ENCODE peak calls at places on chromosomes 2 and 18, in five cellular contexts. E is IMR-90, K is SK-N-SH, S is GM12878, L is H1. J is an unnamed sample.

GRCh38 chr2:8575011-8575750 is 106.7 kb upstream of the ID2 start:
- DNase-seq in S (no peak), E (peak; percentile 22), L (no peak), K (peak; percentile 89), J (peak; percentile 44)

GRCh38 chr2:20588918-20589871 is 61.7 kb downstream of the HS1BP3 start:
- DNase-seq in L (no peak), K (no peak), E (no peak), S (no peak), J (no peak)

GRCh38 chr2:126177479-126177878 is 478.5 kb upstream of the GYPC start:
- DNase-seq in E (no peak), L (no peak), K (no peak), S (no peak), J (no peak)

GRCh38 chr2:39118786-39119499 is 1.9 kb downstream of the SOS1 start:
- DNase-seq in E (no peak), S (no peak), L (no peak), K (no peak), J (no peak)

GRCh38 chr18:21194871-21195771 is 46.9 kb upstream of the GREB1L start:
- DNase-seq in E (peak; percentile 58), L (no peak), K (peak; percentile 29), S (no peak), J (peak; percentile 24)

GRCh38 chr18:71799016-71799673 is 745.0 kb downstream of the CBLN2 start:
- DNase-seq in K (no peak), L (no peak), E (peak; percentile 77), S (no peak), J (no peak)

GRCh38 chr18:76499596-76500340 is 4.7 kb upstream of the ZNF516 start:
- DNase-seq in K (no peak), S (peak; percentile 96), L (no peak), E (no peak), J (no peak)

GRCh38 chr18:31233550-31234306 is 71.1 kb upstream of the DSC1 start:
- DNase-seq in K (no peak), L (no peak), E (no peak), S (no peak), J (peak; percentile 44)

GRCh38 chr2:84832772-84833461 is 48.0 kb downstream of the TRABD2A start:
- DNase-seq in K (no peak), E (peak; percentile 17), S (peak; percentile 13), L (no peak), J (no peak)

GRCh38 chr2:232480201-232481190 is 7.1 kb downstream of the ECEL1 start:
- DNase-seq in S (no peak), E (no peak), L (no peak), K (no peak), J (no peak)

GRCh38 chr2:133871810-133872209 is 303.5 kb upstream of the NCKAP5 start:
- DNase-seq in E (peak; percentile 19), L (no peak), S (no peak), K (no peak), J (no peak)

GRCh38 chr18:50038448-50038847 is 156.5 kb downstream of the MYO5B start:
- DNase-seq in E (no peak), L (no peak), K (no peak), S (no peak), J (no peak)

GRCh38 chr2:101496279-101496678 is 21.4 kb upstream of the RFX8 start:
- DNase-seq in L (no peak), E (no peak), S (no peak), K (peak; percentile 62), J (no peak)

GRCh38 chr2:165820296-165820695 is 26.2 kb upstream of the GALNT3 start:
- DNase-seq in E (no peak), K (no peak), S (no peak), L (no peak), J (no peak)

GRCh38 chr2:96537066-96537733 is 648 bp downstream of the ARID5A start:
- DNase-seq in L (no peak), S (peak; percentile 66), E (peak; percentile 38), K (peak; percentile 69), J (no peak)

GRCh38 chr2:170394988-170395387 is 217.0 kb downstream of the MYO3B start:
- DNase-seq in L (no peak), S (no peak), E (no peak), K (no peak), J (no peak)

GRCh38 chr2:225136552-225136951 is 94.3 kb upstream of the DOCK10 start:
- DNase-seq in K (peak; percentile 27), L (no peak), E (no peak), S (no peak), J (no peak)

DNA sequence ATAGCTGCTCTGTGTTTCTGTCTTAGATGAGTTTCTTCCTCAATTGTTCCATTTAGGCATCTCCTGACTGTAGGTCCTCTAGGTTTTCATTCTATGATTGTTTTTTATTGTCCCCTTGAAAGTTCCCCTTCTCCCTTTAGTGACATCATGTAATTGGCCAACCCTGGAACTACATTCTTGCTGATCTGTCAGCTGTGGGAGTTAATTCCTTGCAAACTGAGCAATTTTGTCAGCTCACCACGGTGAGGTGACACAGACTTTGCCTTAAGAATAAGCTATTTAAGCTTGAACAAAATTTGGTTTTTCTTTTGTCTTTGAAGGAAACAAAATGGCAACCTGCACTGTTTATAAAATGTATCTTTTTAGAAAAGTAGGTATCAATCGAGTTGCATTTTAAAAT is 95.9 kb downstream of the TXNL1 start:
- DNase-seq in K (no peak), L (no peak), E (no peak), S (no peak), J (no peak)
- TF ChIP-seq RFX5 in K (no peak), L (no peak), E (no peak), S (no peak), J (no peak)

GRCh38 chr2:61504949-61505348 is 33.2 kb downstream of the XPO1 start:
- DNase-seq in K (no peak), L (no peak), E (no peak), S (no peak), J (no peak)
- H3K36me3 ChIP-seq in K (peaks cover 28% of the 10 kb centered on the region), L (peaks cover 82% of the 10 kb centered on the region), E (peaks cover 28% of the 10 kb centered on the region), S (peaks cover 14% of the 10 kb centered on the region), J (peaks cover 71% of the 10 kb centered on the region)

DNA sequence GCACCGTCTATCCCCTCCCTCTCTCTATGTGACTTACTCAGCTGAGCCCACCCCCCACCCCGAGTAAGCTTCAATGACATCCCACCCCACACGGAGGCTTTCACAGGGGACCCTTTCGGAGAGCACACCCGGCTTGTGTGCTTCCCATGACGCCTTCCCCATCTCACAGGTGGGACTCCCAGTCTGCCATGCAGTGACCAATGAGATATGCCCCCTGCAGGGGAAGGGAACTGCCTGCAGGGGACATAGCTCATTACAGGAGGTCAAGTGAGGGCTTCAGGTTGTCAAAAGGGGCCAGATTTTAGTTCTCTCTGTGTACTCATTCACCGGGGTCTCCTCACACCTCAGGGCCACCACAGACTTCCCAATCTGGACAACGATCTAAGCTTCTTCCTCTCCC is 112.6 kb downstream of the GAREM1 start:
- DNase-seq in E (no peak), L (no peak), K (no peak), S (no peak), J (no peak)
- TF ChIP-seq RFX5 in E (no peak), L (no peak), K (no peak), S (no peak), J (no peak)

DNA sequence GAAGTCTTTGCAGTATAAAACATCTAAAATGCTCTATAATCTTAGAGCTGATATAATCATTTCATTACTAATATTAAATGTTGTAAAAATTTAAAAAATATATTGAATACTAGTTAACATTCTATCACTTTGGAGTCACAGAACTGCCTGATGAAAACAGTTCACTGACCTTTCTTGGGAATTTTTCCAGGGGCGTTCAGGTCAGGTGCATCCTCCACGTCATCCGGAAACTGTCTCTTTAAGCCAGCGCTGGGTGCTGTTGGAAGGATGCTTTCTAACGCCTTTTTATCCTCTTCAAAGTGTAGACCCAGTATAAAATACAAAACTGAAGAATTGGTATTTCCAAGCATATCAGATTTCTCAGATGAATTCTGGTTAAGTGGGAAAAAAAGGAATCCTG is 22.8 kb downstream of the LONRF2 start:
- DNase-seq in S (no peak), K (no peak), E (no peak), L (no peak), J (no peak)
- H3K36me3 ChIP-seq in S (no peaks in the 10 kb centered on the region), K (peaks cover 9% of the 10 kb centered on the region), E (no peaks in the 10 kb centered on the region), L (no peaks in the 10 kb centered on the region), J (no peaks in the 10 kb centered on the region)

DNA sequence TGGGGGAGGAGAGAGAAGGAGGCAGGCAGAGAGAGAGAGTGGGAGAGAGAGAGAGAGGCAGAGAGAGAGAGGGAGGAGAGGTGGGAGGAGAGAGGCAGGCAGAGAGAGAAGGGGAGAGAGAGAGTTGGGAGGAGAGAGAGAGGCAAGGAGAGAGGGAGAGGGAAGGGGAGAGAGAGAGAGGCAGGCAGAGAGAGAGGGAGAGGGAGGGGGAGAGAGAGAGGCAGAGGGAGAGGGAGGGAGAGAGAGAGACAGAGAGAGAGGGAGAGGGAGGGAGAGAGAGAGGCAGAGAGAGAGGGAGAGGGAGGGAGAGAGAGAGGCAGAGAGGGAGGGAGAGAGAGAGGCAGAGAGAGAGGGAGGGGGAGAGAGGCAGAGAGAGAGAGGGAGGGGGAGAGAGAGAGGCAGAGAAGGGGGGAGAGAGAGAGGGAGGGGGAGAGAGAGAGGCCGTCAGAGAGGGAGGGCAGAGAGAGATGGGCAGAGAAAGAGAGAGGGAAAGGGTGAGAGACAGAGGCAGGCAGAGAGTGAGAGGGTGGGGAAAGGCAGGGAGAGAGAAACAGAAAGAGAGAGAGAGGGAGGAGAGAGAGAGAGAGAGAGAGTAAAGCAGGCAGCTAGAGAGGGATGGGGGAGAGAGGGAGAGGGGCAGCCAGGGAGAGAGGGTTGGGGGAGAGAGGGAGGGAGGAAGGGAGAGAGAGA is 122.2 kb upstream of the PXDN start:
- DNase-seq in L (no peak), S (no peak), E (no peak), K (no peak), J (no peak)
- TF ChIP-seq RFX5 in L (no peak), S (no peak), E (no peak), K (no peak), J (no peak)

GRCh38 chr2:1662606-1663180 is 81.6 kb downstream of the PXDN start:
- DNase-seq in L (no peak), S (no peak), K (no peak), E (no peak), J (no peak)

GRCh38 chr2:1658394-1659151 is 85.7 kb downstream of the PXDN start:
- DNase-seq in K (no peak), S (no peak), L (no peak), E (no peak), J (no peak)

GRCh38 chr2:1659951-1660565 is 84.3 kb downstream of the PXDN start:
- DNase-seq in K (no peak), E (no peak), L (no peak), S (no peak), J (no peak)

GRCh38 chr2:1661891-1662605 is 82.3 kb downstream of the PXDN start:
- DNase-seq in L (no peak), E (no peak), S (no peak), K (no peak), J (no peak)

GRCh38 chr2:1660656-1661650 is 83.4 kb downstream of the PXDN start:
- DNase-seq in S (no peak), E (no peak), K (no peak), L (no peak), J (no peak)
- H3K36me3 ChIP-seq in S (no peaks in the 10 kb centered on the region), E (peaks cover 72% of the 10 kb centered on the region), K (peaks cover 75% of the 10 kb centered on the region), L (peaks cover 55% of the 10 kb centered on the region), J (no peaks in the 10 kb centered on the region)